ENCODE peak calls at places on chromosomes 4 and X, in four cellular contexts. C is uterus, Y is GM12865, S is sigmoid colon. J is an unnamed sample.

GRCh38 chr4:7059673-7060072 is 8.2 kb downstream of the GRPEL1 start:
- DNase-seq in C (no peak), Y (no peak), S (peak; percentile 32), J (no peak)

GRCh38 chr4:151302432-151302831 is 23.0 kb downstream of the SH3D19 start:
- DNase-seq in C (no peak), S (no peak), Y (no peak), J (no peak)

GRCh38 chr4:25915359-25915716 is 1.3 kb downstream of the SMIM20 start:
- DNase-seq in C (peak; percentile 17), Y (no peak), S (no peak), J (no peak)

GRCh38 chrX:67100031-67100884 is 443.6 kb upstream of the AR start:
- DNase-seq in S (no peak), Y (no peak), C (no peak), J (no peak)

GRCh38 chr4:63922146-63922545 is 487.1 kb downstream of the TECRL start:
- DNase-seq in Y (no peak), C (no peak), S (peak; percentile 40), J (no peak)

GRCh38 chr4:27234306-27234899 is 373.8 kb downstream of the STIM2 start:
- DNase-seq in S (no peak), C (no peak), Y (no peak), J (no peak)

GRCh38 chrX:97399400-97399799 is 515.7 kb downstream of the RPA4 start:
- DNase-seq in Y (peak; percentile 82), C (no peak), S (no peak), J (no peak)

GRCh38 chrX:44003975-44004374 is 30.8 kb upstream of the NDP start:
- DNase-seq in C (no peak), Y (no peak), S (no peak), J (no peak)

GRCh38 chr4:152308925-152309324 is 227.0 kb downstream of the FBXW7 start:
- DNase-seq in Y (no peak), C (no peak), S (no peak), J (no peak)

GRCh38 chr4:114349543-114350175 is 248.9 kb upstream of the UGT8 start:
- DNase-seq in S (no peak), C (no peak), Y (no peak), J (no peak)

GRCh38 chrX:72306085-72306801 is 529 bp upstream of the CITED1 start:
- DNase-seq in C (no peak), S (no peak), Y (no peak), J (no peak)

GRCh38 chr4:46886711-46887110 is 22.3 kb downstream of the COX7B2 start:
- DNase-seq in Y (peak; percentile 5), S (no peak), C (no peak), J (no peak)

GRCh38 chr4:54898941-54899340 is 226.5 kb downstream of the KDR start:
- DNase-seq in Y (no peak), S (no peak), C (no peak), J (no peak)

GRCh38 chr4:123585111-123585510 is 188.5 kb downstream of the SPRY1 start:
- DNase-seq in C (no peak), Y (no peak), S (no peak), J (no peak)

GRCh38 chr4:55675196-55675793 is 39.2 kb upstream of the NMU start:
- DNase-seq in C (no peak), S (no peak), Y (no peak), J (no peak)

GRCh38 chrX:30643313-30643821 is 9.9 kb upstream of the GK start:
- DNase-seq in Y (no peak), S (no peak), C (no peak), J (no peak)

GRCh38 chr4:7101692-7102515 is 34.0 kb upstream of the GRPEL1 start:
- DNase-seq in S (peak; percentile 88), C (peak; percentile 80), Y (peak; percentile 68), J (peak; percentile 80)

GRCh38 chr4:181618038-181618618 is 625.1 kb upstream of the TENM3 start:
- DNase-seq in S (no peak), C (no peak), Y (no peak), J (no peak)

GRCh38 chr4:27048350-27049100 is 187.9 kb downstream of the STIM2 start:
- DNase-seq in S (no peak), C (no peak), Y (peak; percentile 9), J (no peak)

GRCh38 chrX:31461266-31461665 is 389.4 kb upstream of the FTHL17 start:
- DNase-seq in S (no peak), C (no peak), Y (no peak), J (no peak)

GRCh38 chrX:13263560-13264251 is 56.1 kb downstream of the ATXN3L start:
- DNase-seq in S (no peak), C (no peak), Y (peak; percentile 60), J (no peak)

GRCh38 chr4:2058264-2059033 is 678 bp upstream of the NAT8L start:
- DNase-seq in S (no peak), C (no peak), Y (no peak), J (peak; percentile 12)

GRCh38 chr4:105273230-105273629 is 126.6 kb downstream of the TET2 start:
- DNase-seq in Y (no peak), C (no peak), S (no peak), J (no peak)

GRCh38 chr4:105637409-105638258 is 70.9 kb downstream of the INTS12 start:
- DNase-seq in S (peak; percentile 89), Y (peak; percentile 76), C (peak; percentile 22), J (peak; percentile 58)

GRCh38 chr4:99586747-99587146 is 12.1 kb downstream of the MTTP start:
- DNase-seq in C (no peak), Y (no peak), S (no peak), J (no peak)

GRCh38 chr4:179586460-179586859 is 2144.2 kb upstream of the AGA start:
- DNase-seq in S (no peak), Y (no peak), C (no peak), J (no peak)

GRCh38 chr4:4899202-4899925 is 39.9 kb downstream of the MSX1 start:
- DNase-seq in C (no peak), S (no peak), Y (peak; percentile 12), J (no peak)

DNA sequence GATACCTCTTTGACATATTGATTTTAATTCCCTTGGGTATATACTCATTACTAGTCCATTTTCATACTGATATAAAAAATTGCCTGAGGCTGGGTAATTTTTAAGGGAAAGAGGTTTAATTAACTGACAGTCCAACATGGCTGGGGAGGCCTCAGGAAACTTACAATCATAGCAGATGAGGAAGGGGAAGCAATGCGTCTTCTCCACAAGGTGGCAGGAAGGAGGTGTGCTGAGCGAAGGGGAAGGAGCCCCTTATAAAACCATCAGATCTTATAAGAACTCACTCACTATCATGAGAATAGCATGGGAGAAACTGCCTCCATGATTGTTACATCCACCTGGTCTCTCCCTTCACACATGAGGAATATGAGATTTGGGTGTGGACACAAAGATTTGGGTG is 42.4 kb downstream of the MSX1 start:
- DNase-seq in C (no peak), Y (no peak), S (no peak), J (no peak)
- TF ChIP-seq CTCF in C (no peak), Y (no peak), S (no peak), J (no peak)

GRCh38 chr4:150217192-150217591 is 138.9 kb downstream of the DCLK2 start:
- DNase-seq in S (no peak), Y (peak; percentile 22), C (no peak), J (no peak)
- TF ChIP-seq CTCF in S (no peak), Y (peak; percentile 2), C (peak; percentile 28), J (no peak)

GRCh38 chr4:156677656-156678055 is 293.9 kb downstream of the PDGFC start:
- DNase-seq in Y (no peak), C (no peak), S (no peak), J (no peak)

GRCh38 chr4:156676116-156676851 is 295.3 kb downstream of the PDGFC start:
- DNase-seq in Y (no peak), S (no peak), C (no peak), J (no peak)

GRCh38 chr4:156672924-156673323 is 298.7 kb downstream of the PDGFC start:
- DNase-seq in S (no peak), C (no peak), Y (no peak), J (no peak)

GRCh38 chr4:156673483-156673882 is 298.1 kb downstream of the PDGFC start:
- DNase-seq in C (no peak), S (no peak), Y (no peak), J (no peak)

GRCh38 chr4:156677136-156677535 is 294.5 kb downstream of the PDGFC start:
- DNase-seq in Y (peak; percentile 63), S (no peak), C (no peak), J (no peak)
- TF ChIP-seq CTCF in Y (peak; percentile 37), S (no peak), C (no peak), J (no peak)

GRCh38 chr4:174646326-174646725 is 124.0 kb upstream of the HPGD start:
- DNase-seq in C (no peak), Y (no peak), S (no peak), J (no peak)

GRCh38 chr4:174650711-174651355 is 128.5 kb upstream of the HPGD start:
- DNase-seq in S (no peak), C (no peak), Y (no peak), J (no peak)

GRCh38 chr4:174654634-174655033 is 132.3 kb upstream of the HPGD start:
- DNase-seq in S (no peak), Y (no peak), C (no peak), J (no peak)

GRCh38 chr4:174648859-174649258 is 126.6 kb upstream of the HPGD start:
- DNase-seq in S (no peak), Y (no peak), C (no peak), J (no peak)
- TF ChIP-seq CTCF in S (no peak), Y (no peak), C (no peak), J (no peak)

GRCh38 chrX:78024349-78025108 is 55.1 kb upstream of the PGAM4 start:
- DNase-seq in S (no peak), Y (peak; percentile 44), C (no peak), J (no peak)
- TF ChIP-seq CTCF in S (no peak), Y (peak; percentile 52), C (no peak), J (peak; percentile 51)

DNA sequence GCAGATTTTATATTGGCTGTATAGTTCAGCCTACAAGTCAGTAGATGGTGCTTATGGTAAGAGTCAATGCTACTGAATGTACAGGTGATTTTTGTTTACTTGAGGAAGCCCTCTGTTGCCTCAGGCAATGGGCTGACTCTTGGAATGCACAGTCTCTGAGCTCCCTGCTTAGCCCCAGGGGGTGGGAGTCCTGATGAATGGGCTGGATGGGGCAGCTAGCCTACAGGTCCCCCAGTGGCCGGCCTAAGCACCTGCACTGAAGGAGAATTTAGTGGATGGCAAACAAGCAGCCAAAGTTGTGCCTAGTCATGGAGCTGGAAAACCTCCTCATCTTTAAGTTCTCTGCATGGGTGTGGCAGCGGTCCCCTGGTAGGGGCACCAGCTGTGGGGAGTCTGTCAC is 101.8 kb upstream of the CXorf51B start:
- DNase-seq in Y (no peak), S (no peak), C (no peak), J (no peak)
- TF ChIP-seq CTCF in Y (no peak), S (no peak), C (no peak), J (no peak)

J was measured in psoas muscle.